ENCODE peak calls at places on chromosomes 11 and 22, in five cellular contexts. A, I, Q, H and Y are unnamed samples.

GRCh38 chr11:128188346-128189115 is 398.8 kb downstream of the ETS1 start:
- DNase-seq in Q (no peak), I (no peak), A (no peak), H (peak), Y (no peak)

GRCh38 chr11:111336582-111337256 is 38.4 kb downstream of the POU2AF3 start:
- DNase-seq in Q (no peak), H (no peak), I (no peak), A (no peak), Y (no peak)

GRCh38 chr11:98561216-98561615 is 459.5 kb upstream of the CNTN5 start:
- DNase-seq in Q (no peak), H (no peak), I (no peak), A (no peak), Y (no peak)

GRCh38 chr11:95788921-95789505 is 569 bp downstream of the FAM76B start:
- DNase-seq in I (no peak), H (no peak), Q (no peak), A (peak), Y (no peak)

GRCh38 chr11:67351275-67352005 is 1.9 kb downstream of the POLD4 start:
- DNase-seq in I (peak), H (no peak), A (peak), Q (peak), Y (peak)

GRCh38 chr11:18590573-18590972 is 2.0 kb upstream of the UEVLD start:
- DNase-seq in H (no peak), I (no peak), Q (no peak), A (no peak), Y (no peak)

GRCh38 chr11:121645596-121645995 is 192.8 kb upstream of the SORL1-AS1 start:
- DNase-seq in A (no peak), H (no peak), Q (no peak), I (no peak), Y (no peak)

GRCh38 chr22:45777046-45777851 is 105.6 kb downstream of the ATXN10 start:
- DNase-seq in H (no peak), A (no peak), I (no peak), Q (no peak), Y (no peak)

GRCh38 chr11:116193321-116194114 is 579.3 kb downstream of the BUD13 start:
- DNase-seq in A (peak), H (no peak), I (no peak), Q (no peak), Y (no peak)

GRCh38 chr11:71442880-71443279 is 5.3 kb downstream of the DHCR7 start:
- DNase-seq in A (no peak), I (no peak), H (no peak), Q (no peak), Y (no peak)